ENCODE peak calls at places on chromosomes 12 and 14, in eight cellular contexts. T, I, W, B, Q, P, N and O are unnamed samples.

GRCh38 chr14:22935156-22935555 is 6.0 kb upstream of the PRMT5 start:
- DNase-seq in N (no peak), W (no peak), I (no peak), P (no peak), Q (no peak), B (no peak), T (no peak), O (no peak)

GRCh38 chr12:15322164-15323054 is at the start of gene PTPRO:
- DNase-seq in I (peak), Q (peak), P (peak), T (no peak), N (peak), B (no peak), W (no peak), O (no peak)

GRCh38 chr12:67650127-67650495 is 1.6 kb downstream of the DYRK2 start:
- DNase-seq in N (no peak), B (no peak), W (peak), Q (peak), T (no peak), P (peak), I (no peak), O (no peak)

GRCh38 chr14:22268875-22269274 is 320.1 kb downstream of the DAD1 start:
- DNase-seq in I (no peak), N (peak), W (no peak), Q (peak), P (no peak), T (no peak), B (no peak), O (no peak)

GRCh38 chr14:105061428-105062047 is 3.7 kb downstream of the GPR132 start:
- DNase-seq in W (no peak), Q (no peak), P (peak), B (no peak), N (no peak), T (no peak), I (no peak), O (no peak)

GRCh38 chr12:12686925-12687324 is 9.1 kb downstream of the GPR19 start:
- DNase-seq in W (no peak), I (no peak), N (peak), B (no peak), Q (no peak), T (no peak), P (no peak), O (no peak)

GRCh38 chr12:5577239-5577638 is 145.3 kb downstream of the NTF3 start:
- DNase-seq in P (peak), T (no peak), B (no peak), Q (no peak), I (no peak), N (no peak), W (no peak), O (no peak)

GRCh38 chr14:102219316-102219715 is 79.6 kb downstream of the WDR20 start:
- DNase-seq in I (no peak), Q (no peak), N (no peak), W (no peak), T (no peak), B (no peak), P (no peak), O (no peak)

GRCh38 chr12:125083092-125083491 is 17.9 kb downstream of the AACS start:
- DNase-seq in W (no peak), N (no peak), Q (no peak), T (no peak), B (no peak), I (no peak), P (no peak), O (no peak)

GRCh38 chr12:57091633-57092528 is 3.0 kb downstream of the NAB2 start:
- DNase-seq in P (peak), N (no peak), T (no peak), I (no peak), B (no peak), Q (no peak), W (no peak), O (no peak)

GRCh38 chr12:57094194-57095160 is 5.6 kb downstream of the NAB2 start:
- DNase-seq in N (no peak), P (no peak), B (no peak), I (no peak), T (no peak), Q (no peak), W (no peak), O (no peak)

GRCh38 chr12:57092529-57092862 is 3.6 kb downstream of the NAB2 start:
- DNase-seq in P (peak), Q (no peak), N (no peak), I (no peak), W (no peak), T (no peak), B (no peak), O (no peak)

GRCh38 chr12:57093412-57094193 is 4.7 kb downstream of the NAB2 start:
- DNase-seq in P (peak), Q (peak), I (peak), N (peak), W (peak), T (no peak), B (peak), O (no peak)

DNA sequence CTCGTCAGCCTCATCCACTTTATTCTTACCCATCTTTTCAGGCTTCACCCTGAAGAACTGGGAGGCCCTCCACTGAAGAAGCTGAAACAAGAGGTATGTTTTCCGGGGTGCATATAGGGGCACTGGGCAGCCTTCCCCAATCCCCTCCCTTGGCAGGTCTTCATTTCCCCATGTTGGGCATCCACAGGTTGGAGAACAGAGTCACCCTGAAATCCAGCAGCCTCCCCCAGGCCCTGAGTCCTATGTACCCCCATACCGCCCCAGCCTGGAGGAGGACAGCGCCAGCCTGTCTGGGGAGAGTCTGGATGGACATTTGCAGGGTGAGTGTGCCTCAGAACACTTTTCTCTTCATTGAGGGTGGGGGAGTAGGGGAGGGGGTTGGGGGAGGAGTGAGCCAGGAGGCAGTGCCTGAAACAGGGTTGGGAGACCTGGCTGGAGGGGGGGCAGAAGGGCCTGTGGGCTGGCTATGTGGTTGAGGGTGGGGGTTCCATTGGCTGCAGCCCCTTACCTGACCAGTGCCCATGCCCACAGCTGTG is 4.0 kb downstream of the NAB2 start:
- DNase-seq in W (no peak), T (no peak), P (no peak), I (no peak), B (no peak), Q (no peak), N (no peak), O (no peak)
- H3K4me3 ChIP-seq in W (no peak), T (no peak), P (no peak), I (no peak), B (no peak), Q (no peak), N (no peak), O (no peak)

DNA sequence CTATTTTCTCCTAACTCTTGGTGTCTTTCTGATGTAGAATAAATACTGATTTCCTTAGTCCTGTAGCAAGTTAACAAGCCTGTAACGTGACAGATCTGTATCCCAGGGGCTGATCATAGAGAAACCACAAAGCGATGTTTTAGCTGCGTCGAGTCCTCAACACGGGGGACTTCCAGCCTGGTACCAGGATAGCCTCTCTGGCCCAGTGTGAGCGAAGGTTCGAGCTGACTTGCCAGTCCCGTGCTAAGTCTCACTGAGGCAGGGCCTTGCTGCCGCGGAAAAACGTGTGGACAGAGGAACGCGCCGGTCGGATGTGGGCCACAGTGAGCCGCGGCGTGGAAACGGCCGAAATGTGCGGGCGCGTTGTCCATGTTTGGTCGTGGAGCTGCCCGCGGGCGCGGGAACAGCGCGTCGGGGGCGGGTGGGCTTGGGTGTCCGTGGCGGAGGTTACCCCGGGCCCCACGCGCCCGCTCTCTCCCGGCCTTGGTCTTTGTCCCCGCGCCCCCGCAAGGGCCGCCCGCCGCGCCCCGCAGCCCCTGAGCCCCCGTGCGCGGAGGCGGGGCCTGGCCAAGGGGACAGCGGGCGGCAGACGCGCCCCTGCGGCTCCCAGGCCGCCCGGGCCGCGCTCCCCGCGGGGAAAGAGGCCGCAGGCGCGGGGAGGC is 531 bp upstream of the EML1 start:
- DNase-seq in W (peak), B (no peak), N (peak), T (no peak), Q (peak), I (peak), P (no peak), O (no peak)
- H3K4me3 ChIP-seq in W (peak), B (peak), N (peak), T (no peak), Q (peak), I (peak), P (peak), O (peak)

DNA sequence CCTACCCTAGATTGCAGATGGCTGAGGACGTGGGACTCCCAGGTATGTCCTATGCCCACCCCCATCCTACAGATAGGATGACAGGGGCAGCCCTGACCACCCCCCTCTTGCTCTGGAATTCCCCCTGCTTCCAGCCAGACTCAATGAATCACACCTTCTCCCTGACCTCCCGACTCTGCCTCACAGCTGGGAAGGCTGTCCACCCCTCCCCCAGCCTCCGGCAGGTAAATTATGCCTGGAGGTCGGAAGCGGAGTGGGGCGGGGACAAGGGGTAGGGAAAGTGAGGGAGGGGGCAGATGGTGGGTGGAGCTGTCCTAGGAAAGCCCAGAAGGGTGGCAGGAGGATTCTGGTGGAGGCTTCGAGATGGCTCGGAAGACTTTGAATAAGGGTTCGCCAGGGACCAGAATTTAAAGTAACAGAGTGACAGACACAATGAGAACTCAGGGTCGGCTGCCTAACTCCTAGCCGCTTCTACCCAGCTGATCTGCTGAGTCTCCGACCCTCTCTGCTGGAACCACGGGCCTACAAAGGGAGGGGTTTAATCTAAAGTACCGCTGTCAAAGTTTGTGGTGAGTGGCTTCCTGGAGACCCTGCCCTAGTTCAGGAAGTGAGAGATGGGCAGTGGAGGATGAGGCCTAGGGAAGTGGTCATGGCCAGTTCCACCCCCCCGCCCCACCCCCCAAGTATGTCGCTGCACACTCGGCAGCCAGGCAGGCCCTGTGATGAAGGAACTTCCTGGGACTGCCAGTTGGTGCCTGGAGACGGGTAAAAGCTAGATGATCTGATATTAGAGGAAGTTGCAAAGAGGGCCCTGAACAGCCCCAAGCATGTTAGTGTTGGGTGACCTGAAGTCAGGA is 4.2 kb downstream of the PLEKHG3 start:
- DNase-seq in N (peak), P (peak), T (peak), Q (no peak), B (no peak), I (peak), W (peak), O (no peak)
- H3K4me3 ChIP-seq in N (no peak), P (no peak), T (peak), Q (no peak), B (no peak), I (peak), W (no peak), O (no peak)

GRCh38 chr14:68679301-68679700 is 113.6 kb downstream of the ZFP36L1 start:
- DNase-seq in P (no peak), B (no peak), N (no peak), W (no peak), Q (no peak), T (no peak), I (no peak), O (no peak)
- H3K4me3 ChIP-seq in P (no peak), B (no peak), N (no peak), W (no peak), Q (no peak), T (no peak), I (no peak), O (no peak)

DNA sequence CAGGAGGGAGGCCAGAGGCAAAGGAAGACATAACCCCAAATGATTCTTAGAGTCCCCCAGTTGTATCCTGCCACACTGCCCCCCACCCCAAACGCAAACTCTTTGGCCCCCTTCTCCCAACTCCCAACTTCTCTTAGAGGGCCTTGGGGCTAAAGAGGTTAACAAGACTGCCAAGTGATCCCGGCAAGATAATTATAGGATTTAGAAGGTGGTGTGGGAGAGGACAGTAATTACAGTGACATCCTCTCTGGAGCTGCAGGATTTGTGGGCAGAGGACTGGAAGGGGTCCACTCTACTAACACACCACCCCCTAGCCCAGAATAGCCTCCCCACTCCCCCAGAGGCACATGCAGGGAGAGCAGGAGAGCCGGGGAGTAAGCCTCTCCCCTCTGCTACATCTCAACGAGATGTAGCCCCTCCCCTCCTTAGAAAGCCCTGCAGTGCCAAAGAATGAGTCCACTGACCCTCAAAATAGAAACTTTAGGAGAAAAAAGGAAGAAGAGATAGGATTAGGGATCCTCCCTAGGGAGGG is 5.3 kb upstream of the GDF11 start:
- DNase-seq in Q (no peak), B (no peak), P (no peak), N (no peak), W (no peak), T (no peak), I (no peak), O (no peak)
- H3K4me3 ChIP-seq in Q (peak), B (no peak), P (no peak), N (peak), W (no peak), T (peak), I (no peak), O (no peak)

GRCh38 chr12:52023976-52024688 is 17.4 kb downstream of the TAMALIN start:
- DNase-seq in W (no peak), T (no peak), N (no peak), I (no peak), Q (no peak), B (no peak), P (no peak), O (no peak)

GRCh38 chr12:52020539-52021336 is 14.0 kb downstream of the TAMALIN start:
- DNase-seq in T (peak), W (peak), N (peak), B (no peak), Q (peak), P (peak), I (peak), O (no peak)

GRCh38 chr12:52020126-52020525 is 13.4 kb downstream of the TAMALIN start:
- DNase-seq in N (no peak), B (no peak), T (no peak), P (no peak), Q (no peak), I (no peak), W (no peak), O (no peak)

GRCh38 chr12:52023182-52023975 is 16.6 kb downstream of the TAMALIN start:
- DNase-seq in T (peak), I (peak), B (peak), Q (peak), N (peak), W (peak), P (peak), O (no peak)

DNA sequence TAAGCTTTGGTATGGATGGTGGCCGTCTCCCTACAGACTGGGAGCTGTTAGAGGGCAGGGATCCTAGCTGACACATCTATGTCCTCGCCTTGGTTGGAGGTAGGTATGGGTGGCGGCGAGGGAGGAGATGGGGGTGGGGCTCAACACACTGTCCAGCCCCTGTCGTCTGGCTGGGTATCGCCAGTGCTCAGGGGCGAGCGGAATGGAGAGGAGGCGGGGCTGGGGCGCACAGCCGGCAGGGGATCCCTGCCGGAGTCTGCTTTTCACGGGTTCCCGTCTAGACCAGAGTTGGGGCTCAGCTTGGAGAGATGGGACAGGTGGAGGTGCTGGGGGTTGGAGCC is 16.1 kb downstream of the TAMALIN start:
- DNase-seq in P (no peak), B (no peak), I (peak), N (no peak), Q (no peak), T (no peak), W (no peak), O (no peak)
- H3K4me3 ChIP-seq in P (peak), B (no peak), I (peak), N (no peak), Q (peak), T (peak), W (peak), O (no peak)

DNA sequence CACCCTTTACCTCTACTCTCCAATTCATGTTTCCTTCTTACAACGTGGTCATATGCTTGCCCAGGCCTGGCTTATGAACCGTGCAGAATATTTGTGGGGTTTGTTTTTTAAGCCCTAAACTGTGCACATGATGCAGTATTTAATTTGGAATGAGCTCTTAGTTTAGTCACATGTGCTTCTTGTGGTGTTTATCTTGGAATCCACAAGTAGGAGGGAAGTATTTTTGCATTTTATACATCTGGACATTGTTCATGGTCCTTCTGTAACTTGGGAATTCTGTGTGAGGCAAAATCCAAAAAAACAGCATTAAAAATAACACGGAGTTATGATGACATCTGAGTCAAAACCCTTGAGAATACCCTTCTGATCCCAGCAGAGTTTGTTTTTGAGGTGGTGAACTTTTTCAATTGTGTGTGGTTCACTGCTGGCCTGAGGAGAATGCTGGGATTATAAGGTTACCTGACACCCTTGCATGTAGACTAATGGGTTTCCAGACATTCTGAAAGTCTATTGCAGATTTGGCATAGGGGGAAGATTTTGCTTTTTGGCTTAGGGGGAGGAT is 121.4 kb downstream of the RAD51B start:
- DNase-seq in I (peak), B (no peak), W (no peak), P (peak), N (peak), Q (peak), T (no peak), O (peak)
- H3K4me3 ChIP-seq in I (no peak), B (no peak), W (no peak), P (no peak), N (no peak), Q (no peak), T (no peak), O (peak)

GRCh38 chr12:53624453-53624852 is 1.7 kb downstream of the ATF7 start:
- DNase-seq in I (no peak), B (no peak), P (no peak), Q (peak), W (no peak), T (no peak), N (peak), O (no peak)
- H3K4me3 ChIP-seq in I (peak), B (no peak), P (peak), Q (peak), W (no peak), T (peak), N (peak), O (peak)

GRCh38 chr14:73455294-73455693 is 3.1 kb downstream of the NUMB start:
- DNase-seq in B (no peak), T (no peak), I (no peak), Q (no peak), P (no peak), N (no peak), W (no peak), O (no peak)
- H3K4me3 ChIP-seq in B (no peak), T (no peak), I (peak), Q (no peak), P (no peak), N (no peak), W (no peak), O (no peak)

DNA sequence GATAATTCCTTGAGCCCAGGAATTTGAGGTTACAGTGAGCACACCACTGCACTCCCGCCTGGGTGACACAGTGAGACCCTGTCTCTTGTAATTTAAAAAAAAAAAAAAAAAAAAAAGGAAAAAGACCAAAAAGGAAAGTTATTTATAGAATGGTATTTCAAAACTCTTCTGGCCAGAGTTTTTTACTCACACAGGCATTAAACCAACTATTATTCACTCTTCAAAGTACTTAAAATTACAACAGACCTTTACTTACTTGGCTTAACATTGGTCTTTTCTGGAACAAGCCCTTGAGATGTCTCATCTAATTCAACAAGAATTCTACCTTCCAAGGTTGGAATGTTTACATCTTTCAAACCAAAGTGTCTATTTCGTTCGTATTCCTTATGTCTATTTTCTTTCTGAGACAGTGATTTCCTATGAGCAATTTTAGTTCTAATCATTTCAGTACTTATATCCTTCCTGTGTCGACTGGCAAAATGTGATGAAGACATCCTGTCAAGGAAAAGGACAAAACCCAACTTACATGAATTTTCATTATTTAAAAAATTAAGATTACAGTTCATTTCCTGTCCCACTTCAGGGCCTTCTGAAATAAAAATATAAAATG is 2.6 kb downstream of the DLGAP5 start:
- DNase-seq in Q (no peak), T (no peak), B (no peak), P (no peak), W (no peak), I (no peak), N (peak), O (no peak)
- H3K4me3 ChIP-seq in Q (no peak), T (no peak), B (no peak), P (no peak), W (no peak), I (no peak), N (no peak), O (no peak)